ENCODE peak calls at places on chromosome 3, in five cellular contexts. T, E, K, L and J are unnamed samples.

GRCh38 chr3:31213869-31214486 is 318.7 kb upstream of the STT3B start:
- ATAC-seq in T (peak; percentile 98), E (peak; percentile 84), K (peak; percentile 77), L (no peak), J (no peak)

GRCh38 chr3:112357888-112358287 is 24.9 kb downstream of the CD200 start:
- ATAC-seq in T (no peak), E (no peak), K (peak; percentile 56), L (no peak), J (no peak)

GRCh38 chr3:137066092-137066491 is 108.3 kb downstream of the IL20RB start:
- ATAC-seq in T (no peak), E (no peak), K (no peak), L (no peak), J (peak; percentile 38)

GRCh38 chr3:87834327-87834726 is 224.5 kb downstream of the CGGBP1 start:
- ATAC-seq in T (no peak), E (no peak), K (no peak), L (no peak), J (no peak)

GRCh38 chr3:51550080-51550819 is 11.7 kb downstream of the RAD54L2 start:
- ATAC-seq in T (no peak), E (no peak), K (no peak), L (no peak), J (no peak)

GRCh38 chr3:184678317-184679055 is 33.4 kb downstream of the MAGEF1 start:
- ATAC-seq in T (no peak), E (no peak), K (no peak), L (no peak), J (no peak)

GRCh38 chr3:47443611-47443995 is 32.1 kb downstream of the SCAP start:
- ATAC-seq in T (peak; percentile 72), E (no peak), K (no peak), L (peak; percentile 30), J (no peak)

GRCh38 chr3:130834476-130834875 is 59.4 kb upstream of the ATP2C1 start:
- ATAC-seq in T (no peak), E (no peak), K (no peak), L (no peak), J (no peak)

GRCh38 chr3:11654166-11654565 is 10.5 kb upstream of the VGLL4 start:
- ATAC-seq in T (no peak), E (no peak), K (no peak), L (no peak), J (no peak)

GRCh38 chr3:56817646-56818045 is 15.9 kb upstream of the ARHGEF3 start:
- ATAC-seq in T (no peak), E (no peak), K (no peak), L (no peak), J (no peak)

GRCh38 chr3:153767601-153768558 is 353.3 kb upstream of the ARHGEF26 start:
- ATAC-seq in T (peak; percentile 45), E (no peak), K (peak; percentile 49), L (no peak), J (peak; percentile 48)

GRCh38 chr3:46087871-46088270 is 60.6 kb upstream of the XCR1 start:
- ATAC-seq in T (no peak), E (peak; percentile 57), K (peak; percentile 40), L (no peak), J (no peak)

GRCh38 chr3:38247366-38248035 is 18.1 kb upstream of the SLC22A13 start:
- ATAC-seq in T (peak; percentile 53), E (no peak), K (no peak), L (peak; percentile 99), J (no peak)

GRCh38 chr3:154701055-154701454 is 271.1 kb upstream of the GPR149 start:
- ATAC-seq in T (no peak), E (no peak), K (no peak), L (no peak), J (no peak)

GRCh38 chr3:15431256-15431837 is 3.9 kb downstream of the EAF1 start:
- ATAC-seq in T (no peak), E (no peak), K (no peak), L (no peak), J (no peak)

GRCh38 chr3:66463734-66464511 is 36.9 kb downstream of the LRIG1 start:
- ATAC-seq in T (peak; percentile 18), E (no peak), K (no peak), L (no peak), J (no peak)